ENCODE peak calls at places on chromosomes 3 and 15, in four cellular contexts. T is GM23248, V is OCI-LY7, S is GM23338. N is an unnamed sample.

GRCh38 chr3:159936541-159936940 is 52.1 kb upstream of the IL12A start:
- DNase-seq in T (peak; percentile 50), V (no peak), S (no peak), N (no peak)

GRCh38 chr3:30439451-30440053 is 166.8 kb upstream of the TGFBR2 start:
- DNase-seq in T (no peak), V (no peak), S (no peak), N (no peak)

GRCh38 chr3:126857928-126858327 is 125.0 kb upstream of the PLXNA1 start:
- DNase-seq in T (no peak), V (no peak), S (no peak), N (no peak)

GRCh38 chr3:184284696-184285095 is 8.9 kb downstream of the ECE2 start:
- DNase-seq in T (peak; percentile 79), V (peak; percentile 47), S (peak; percentile 95), N (peak; percentile 68)

GRCh38 chr15:91101356-91101920 is 1.4 kb downstream of the SV2B start:
- DNase-seq in T (no peak), V (no peak), S (no peak), N (no peak)

GRCh38 chr15:41116116-41116871 is at the start of gene INO80:
- DNase-seq in T (peak; percentile 98), V (peak; percentile 98), S (peak; percentile 99), N (peak; percentile 99)

GRCh38 chr15:52099654-52100272 is 12.8 kb downstream of the BCL2L10 start:
- DNase-seq in T (no peak), V (no peak), S (no peak), N (no peak)

GRCh38 chr15:90240856-90241255 is 6.8 kb downstream of the GDPGP1 start:
- DNase-seq in T (no peak), V (no peak), S (peak; percentile 7), N (no peak)

GRCh38 chr3:150309557-150309956 is 98.5 kb upstream of the TSC22D2 start:
- DNase-seq in T (peak; percentile 49), V (no peak), S (no peak), N (no peak)

GRCh38 chr3:37097776-37098175 is 76.6 kb downstream of the LRRFIP2 start:
- DNase-seq in T (no peak), V (no peak), S (no peak), N (no peak)

GRCh38 chr15:73872370-73872769 is 994 bp upstream of the TBC1D21 start:
- DNase-seq in T (peak; percentile 81), V (no peak), S (no peak), N (no peak)

GRCh38 chr3:5583920-5584319 is 396.4 kb downstream of the EDEM1 start:
- DNase-seq in T (no peak), V (no peak), S (no peak), N (no peak)

GRCh38 chr3:1726741-1727140 is 371.9 kb upstream of the CNTN4 start:
- DNase-seq in T (no peak), V (no peak), S (no peak), N (peak; percentile 5)

GRCh38 chr15:67190326-67190725 is 64.1 kb downstream of the AAGAB start:
- DNase-seq in T (no peak), V (no peak), S (no peak), N (no peak)

GRCh38 chr15:67187351-67187854 is 67.1 kb downstream of the AAGAB start:
- DNase-seq in T (peak; percentile 59), V (no peak), S (no peak), N (no peak)

GRCh38 chr15:67189326-67190051 is 65.0 kb downstream of the AAGAB start:
- DNase-seq in T (peak; percentile 63), V (no peak), S (no peak), N (no peak)

GRCh38 chr15:67186688-67187087 is 67.8 kb downstream of the AAGAB start:
- DNase-seq in T (no peak), V (no peak), S (no peak), N (no peak)

GRCh38 chr15:67188551-67189218 is 65.8 kb downstream of the AAGAB start:
- DNase-seq in T (peak; percentile 87), V (no peak), S (no peak), N (peak; percentile 66)
- TF ChIP-seq EZH2phosphoT487 in T (no peak), V (no peak), S (no peak), N (no peak)

GRCh38 chr3:129596194-129597086 is 10.0 kb downstream of the PLXND1 start:
- DNase-seq in T (peak; percentile 95), V (no peak), S (peak; percentile 53), N (peak; percentile 78)

GRCh38 chr3:129598484-129598883 is 8.0 kb downstream of the PLXND1 start:
- DNase-seq in T (no peak), V (no peak), S (no peak), N (no peak)

GRCh38 chr3:129597792-129598381 is 8.6 kb downstream of the PLXND1 start:
- DNase-seq in T (peak; percentile 68), V (no peak), S (peak; percentile 70), N (no peak)

GRCh38 chr3:129595544-129596193 is 10.8 kb downstream of the PLXND1 start:
- DNase-seq in T (no peak), V (no peak), S (no peak), N (no peak)

GRCh38 chr3:129597087-129597791 is 9.2 kb downstream of the PLXND1 start:
- DNase-seq in T (peak; percentile 79), V (no peak), S (no peak), N (no peak)
- H3K4me1 ChIP-seq in T (peaks cover 64% of the 10 kb centered on the region), V (peaks cover 23% of the 10 kb centered on the region), S (peaks cover 59% of the 10 kb centered on the region), N (peaks cover 57% of the 10 kb centered on the region)

GRCh38 chr3:112604536-112604935 is 36.4 kb downstream of the CCDC80 start:
- DNase-seq in T (peak; percentile 62), V (no peak), S (no peak), N (no peak)
- TF ChIP-seq EZH2phosphoT487 in T (no peak), V (no peak), S (no peak), N (no peak)

GRCh38 chr15:67024322-67024997 is 40.9 kb upstream of the SMAD3 start:
- DNase-seq in T (peak; percentile 96), V (no peak), S (no peak), N (peak; percentile 89)

GRCh38 chr15:67026171-67026967 is 39.0 kb upstream of the SMAD3 start:
- DNase-seq in T (peak; percentile 40), V (no peak), S (no peak), N (no peak)

GRCh38 chr15:67023517-67024321 is 41.7 kb upstream of the SMAD3 start:
- DNase-seq in T (no peak), V (no peak), S (no peak), N (no peak)

GRCh38 chr15:67024998-67025368 is 40.4 kb upstream of the SMAD3 start:
- DNase-seq in T (peak; percentile 29), V (no peak), S (no peak), N (no peak)

GRCh38 chr15:67025719-67026118 is 39.7 kb upstream of the SMAD3 start:
- DNase-seq in T (peak; percentile 71), V (no peak), S (no peak), N (no peak)
- H3K4me1 ChIP-seq in T (peaks cover 46% of the 10 kb centered on the region), V (no peaks in the 10 kb centered on the region), S (peaks cover 34% of the 10 kb centered on the region), N (peaks cover 36% of the 10 kb centered on the region)

GRCh38 chr3:13096356-13096755 is 23.1 kb upstream of the IQSEC1 start:
- DNase-seq in T (no peak), V (no peak), S (no peak), N (no peak)

GRCh38 chr3:13095408-13095861 is 22.2 kb upstream of the IQSEC1 start:
- DNase-seq in T (no peak), V (no peak), S (no peak), N (no peak)

GRCh38 chr3:13091898-13092620 is 18.8 kb upstream of the IQSEC1 start:
- DNase-seq in T (peak; percentile 53), V (peak; percentile 81), S (peak; percentile 86), N (peak; percentile 87)

GRCh38 chr3:13092621-13093339 is 19.6 kb upstream of the IQSEC1 start:
- DNase-seq in T (no peak), V (no peak), S (no peak), N (no peak)

GRCh38 chr3:13093687-13094086 is 20.5 kb upstream of the IQSEC1 start:
- DNase-seq in T (no peak), V (peak; percentile 47), S (peak; percentile 60), N (no peak)
- TF ChIP-seq EZH2phosphoT487 in T (no peak), V (no peak), S (no peak), N (no peak)

DNA sequence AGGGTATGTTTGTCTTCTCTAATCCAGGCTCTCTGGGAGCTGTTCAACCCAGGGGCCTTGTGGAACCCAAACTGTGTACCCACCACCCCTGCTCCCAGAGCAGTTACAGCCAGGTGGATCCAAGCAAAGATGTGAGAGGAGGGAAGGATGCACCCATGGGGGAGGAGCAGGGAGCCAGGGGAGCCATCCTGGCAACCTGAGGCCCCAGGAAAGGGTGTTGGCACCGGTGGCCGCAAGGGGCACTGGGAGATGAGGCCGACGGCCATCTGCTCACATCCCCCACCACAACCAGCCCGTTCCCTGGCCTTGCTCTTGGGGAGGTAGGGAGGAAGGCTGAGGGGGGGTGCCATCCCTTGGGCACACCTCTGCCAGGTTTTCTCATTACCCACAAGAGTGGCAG is 43.2 kb downstream of the CMTM6 start:
- DNase-seq in T (no peak), V (no peak), S (no peak), N (no peak)
- H3K4me1 ChIP-seq in T (no peaks in the 10 kb centered on the region), V (peaks cover 68% of the 10 kb centered on the region), S (peaks cover 41% of the 10 kb centered on the region), N (peaks cover 14% of the 10 kb centered on the region)

GRCh38 chr15:43911235-43911661 is 84.4 kb downstream of the WDR76 start:
- DNase-seq in T (peak; percentile 98), V (no peak), S (no peak), N (no peak)
- TF ChIP-seq EZH2phosphoT487 in T (no peak), V (no peak), S (no peak), N (no peak)

GRCh38 chr15:40045572-40046217 is 6.7 kb upstream of the SRP14 start:
- DNase-seq in T (no peak), V (no peak), S (no peak), N (no peak)
- H3K4me1 ChIP-seq in T (peaks cover 31% of the 10 kb centered on the region), V (peaks cover 64% of the 10 kb centered on the region), S (peaks cover 7% of the 10 kb centered on the region), N (peaks cover 22% of the 10 kb centered on the region)

N was measured in hepatocyte.